ENCODE peak calls at places on chromosomes 3 and 15, in seven cellular contexts. J is fibroblast of lung; D is T-helper 2 cell; H is activated CD8-positive, alpha-beta memory T cell treated with anti-CD3 and anti-CD28 coated beads for 24 hours; Q is amniotic epithelial cell; O is NCI-H1105; I is NCI-H1092 treated with DMSO at 0.1 percent for 48 hours. P is an unnamed sample.

GRCh38 chr15:66764067-66764428 is 62.0 kb downstream of the SMAD6 start:
- DNase-seq in J (no peak), D (no peak), H (no peak), Q (peak; percentile 54), O (no peak), I (no peak), P (no peak)

GRCh38 chr3:135513106-135514063 is 452.1 kb upstream of the PPP2R3A start:
- DNase-seq in J (peak; percentile 59), D (no peak), H (no peak), Q (peak; percentile 91), O (no peak), I (no peak), P (no peak)

GRCh38 chr15:73258271-73259108 is 110.3 kb downstream of the HCN4 start:
- DNase-seq in J (no peak), D (no peak), H (no peak), Q (no peak), O (no peak), I (no peak), P (no peak)

GRCh38 chr3:50275996-50276761 is 2.7 kb upstream of the LSMEM2 start:
- DNase-seq in J (no peak), D (no peak), H (no peak), Q (no peak), O (no peak), I (no peak), P (no peak)

GRCh38 chr3:51375136-51375535 is 10.0 kb upstream of the MANF start:
- DNase-seq in J (no peak), D (no peak), H (no peak), Q (no peak), O (no peak), I (no peak), P (no peak)

GRCh38 chr3:119293761-119294401 is at the start of gene ARHGAP31:
- DNase-seq in J (peak; percentile 68), D (peak; percentile 99), H (peak; percentile 91), Q (peak; percentile 66), O (peak; percentile 29), I (peak; percentile 45), P (peak; percentile 90)

GRCh38 chr15:91336691-91337090 is 236.6 kb downstream of the SV2B start:
- DNase-seq in J (no peak), D (no peak), H (no peak), Q (no peak), O (no peak), I (no peak), P (no peak)

GRCh38 chr15:58549013-58549779 is 117.4 kb downstream of the LIPC start:
- DNase-seq in J (peak; percentile 47), D (no peak), H (no peak), Q (peak; percentile 83), O (no peak), I (no peak), P (no peak)

GRCh38 chr3:194265505-194265892 is 85.6 kb downstream of the CPN2 start:
- DNase-seq in J (peak; percentile 98), D (no peak), H (peak; percentile 38), Q (peak; percentile 48), O (no peak), I (peak; percentile 41), P (no peak)

GRCh38 chr15:100252779-100253417 is 88.9 kb downstream of the ADAMTS17 start:
- DNase-seq in J (peak; percentile 6), D (no peak), H (peak; percentile 19), Q (no peak), O (no peak), I (no peak), P (no peak)

GRCh38 chr3:26307805-26308204 is 314.8 kb upstream of the LRRC3B start:
- DNase-seq in J (no peak), D (no peak), H (no peak), Q (no peak), O (no peak), I (no peak), P (no peak)

GRCh38 chr15:68820205-68820588 is 498 bp downstream of the ANP32A start:
- DNase-seq in J (no peak), D (peak; percentile 38), H (no peak), Q (peak; percentile 25), O (peak; percentile 56), I (peak; percentile 42), P (peak; percentile 78)

GRCh38 chr3:65972765-65973164 is 66.0 kb downstream of the MAGI1 start:
- DNase-seq in J (no peak), D (no peak), H (no peak), Q (no peak), O (no peak), I (no peak), P (no peak)

GRCh38 chr15:60399931-60400330 is 2.1 kb upstream of the ANXA2 start:
- DNase-seq in J (no peak), D (no peak), H (no peak), Q (peak; percentile 62), O (no peak), I (no peak), P (no peak)

GRCh38 chr3:195139091-195139875 is 131.7 kb downstream of the XXYLT1 start:
- DNase-seq in J (peak; percentile 50), D (no peak), H (no peak), Q (no peak), O (no peak), I (no peak), P (no peak)

GRCh38 chr3:124984754-124985153 is 50.2 kb upstream of the MUC13 start:
- DNase-seq in J (no peak), D (no peak), H (no peak), Q (no peak), O (no peak), I (no peak), P (no peak)

GRCh38 chr3:11734-12133 is 184.8 kb upstream of the CHL1 start:
- DNase-seq in J (peak; percentile 27), D (no peak), H (peak; percentile 59), Q (no peak), O (no peak), I (no peak), P (no peak)